ENCODE peak calls at places on chromosomes 12 and 14, in seven cellular contexts. M is prostate gland, W is IMR-90, Q is left ventricle myocardium inferior, R is breast epithelium, J is cardiac muscle cell, B is esophagus squamous epithelium. Y is an unnamed sample.

GRCh38 chr14:58362798-58363412 is 32.8 kb upstream of the TOMM20L start:
- DNase-seq in M (no peak), J (peak), R (no peak), W (peak), Q (no peak), B (no peak), Y (no peak)

GRCh38 chr12:31737763-31738162 is 8.9 kb upstream of the AMN1 start:
- DNase-seq in Q (no peak), B (no peak), J (no peak), R (no peak), W (no peak), M (no peak), Y (no peak)

GRCh38 chr12:45299132-45299692 is 83.3 kb downstream of the ANO6 start:
- DNase-seq in J (peak), Q (no peak), W (peak), R (no peak), B (no peak), M (peak), Y (no peak)

GRCh38 chr14:97713023-97713422 is 915.8 kb downstream of the VRK1 start:
- DNase-seq in B (no peak), R (no peak), W (no peak), M (no peak), Q (no peak), J (no peak), Y (no peak)

GRCh38 chr14:51147183-51147582 is 52.3 kb upstream of the TRIM9 start:
- DNase-seq in J (peak), W (no peak), M (no peak), Q (no peak), R (no peak), B (no peak), Y (no peak)

GRCh38 chr12:132208153-132208823 is 64.0 kb downstream of the NOC4L start:
- DNase-seq in Q (no peak), W (no peak), B (no peak), R (no peak), M (no peak), J (no peak), Y (no peak)

GRCh38 chr14:72126561-72126960 is 194.3 kb downstream of the RGS6 start:
- DNase-seq in M (no peak), R (no peak), W (no peak), Q (no peak), J (no peak), B (no peak), Y (no peak)

GRCh38 chr12:89461649-89462612 is 62.7 kb downstream of the GALNT4 start:
- DNase-seq in Q (no peak), M (no peak), R (no peak), B (no peak), W (peak), J (peak), Y (no peak)

GRCh38 chr12:27095346-27095745 is 13.0 kb upstream of the C12orf71 start:
- DNase-seq in J (no peak), W (no peak), B (no peak), R (peak), Q (no peak), M (peak), Y (no peak)

GRCh38 chr12:108649668-108650067 is 16.0 kb upstream of the SELPLG start:
- DNase-seq in Q (no peak), B (no peak), R (peak), J (peak), M (no peak), W (peak), Y (no peak)

GRCh38 chr14:23432946-23433345 is 2.5 kb downstream of the MYH7 start:
- DNase-seq in M (no peak), W (no peak), R (no peak), Q (no peak), J (no peak), B (no peak), Y (no peak)

GRCh38 chr12:12428047-12428446 is 71.2 kb downstream of the BORCS5 start:
- DNase-seq in W (no peak), J (no peak), Q (no peak), R (no peak), M (no peak), B (no peak), Y (no peak)

GRCh38 chr12:80632835-80633234 is 74.6 kb upstream of the MYF6 start:
- DNase-seq in Q (no peak), W (no peak), J (no peak), R (no peak), B (no peak), M (no peak), Y (no peak)

GRCh38 chr12:118986043-118986442 is 4.7 kb downstream of the SRRM4 start:
- DNase-seq in Q (no peak), J (no peak), R (no peak), W (no peak), B (no peak), M (no peak), Y (no peak)

GRCh38 chr12:87120440-87120839 is 864.2 kb upstream of the MGAT4C start:
- DNase-seq in B (no peak), M (no peak), R (no peak), Q (no peak), J (peak), W (peak), Y (no peak)

GRCh38 chr12:59086124-59086523 is 165.8 kb upstream of the LRIG3 start:
- DNase-seq in Q (no peak), M (no peak), R (no peak), J (no peak), B (no peak), W (no peak), Y (no peak)

GRCh38 chr12:20631711-20632110 is 63.4 kb upstream of the SLCO1C1 start:
- DNase-seq in B (no peak), R (no peak), W (no peak), J (peak), Q (no peak), M (peak), Y (no peak)

GRCh38 chr14:50601405-50601804 is 41.5 kb downstream of the ATL1 start:
- DNase-seq in J (peak), B (no peak), W (no peak), Q (no peak), R (no peak), M (no peak), Y (no peak)

GRCh38 chr12:46461459-46461858 is 88.9 kb upstream of the SLC38A2 start:
- DNase-seq in Q (peak), J (no peak), B (no peak), R (no peak), M (no peak), W (no peak), Y (no peak)

GRCh38 chr14:52185178-52185577 is 82.3 kb upstream of the PTGDR start:
- DNase-seq in W (no peak), R (no peak), Q (no peak), M (no peak), J (no peak), B (no peak), Y (no peak)

GRCh38 chr12:131929530-131930456 is 717 bp downstream of the PUS1 start:
- DNase-seq in J (peak), M (no peak), R (no peak), B (no peak), Q (no peak), W (peak), Y (peak)

GRCh38 chr12:65229441-65229840 is 49.0 kb upstream of the MSRB3 start:
- DNase-seq in B (no peak), W (peak), J (peak), R (no peak), Q (no peak), M (no peak), Y (no peak)

GRCh38 chr12:28710882-28711281 is 438.2 kb upstream of the FAR2 start:
- DNase-seq in J (peak), W (peak), Q (no peak), B (no peak), M (no peak), R (no peak), Y (no peak)

GRCh38 chr14:63045234-63045611 is at the start of gene KCNH5:
- DNase-seq in B (no peak), M (peak), W (peak), Q (peak), R (no peak), J (peak), Y (no peak)

GRCh38 chr12:118650586-118650960 is 274.2 kb downstream of the SUDS3 start:
- DNase-seq in B (no peak), Q (no peak), W (no peak), M (no peak), R (no peak), J (no peak), Y (no peak)

GRCh38 chr12:20646239-20646827 is 48.8 kb upstream of the SLCO1C1 start:
- DNase-seq in R (no peak), B (no peak), W (peak), J (peak), Q (no peak), M (no peak), Y (no peak)

GRCh38 chr14:69996197-69996596 is 117.0 kb downstream of the SMOC1 start:
- DNase-seq in R (no peak), W (peak), J (peak), M (no peak), Q (no peak), B (no peak), Y (no peak)
- H3K27ac ChIP-seq in R (no peak), W (no peak), J (no peak), M (no peak), Q (no peak), B (no peak), Y (no peak)

GRCh38 chr12:6963016-6963731 is 7.3 kb downstream of the PHB2 start:
- DNase-seq in W (no peak), M (peak), B (no peak), J (no peak), Q (peak), R (peak), Y (peak)
- H3K27ac ChIP-seq in W (no peak), M (peak), B (peak), J (no peak), Q (peak), R (peak), Y (peak)

GRCh38 chr12:42776396-42776795 is 186.8 kb upstream of the PRICKLE1 start:
- DNase-seq in M (no peak), Q (no peak), J (no peak), W (no peak), B (no peak), R (no peak), Y (no peak)

GRCh38 chr12:42774238-42774637 is 184.7 kb upstream of the PRICKLE1 start:
- DNase-seq in R (no peak), B (no peak), J (no peak), M (no peak), Q (no peak), W (peak), Y (no peak)

GRCh38 chr12:42780671-42781070 is 191.1 kb upstream of the PRICKLE1 start:
- DNase-seq in R (no peak), M (no peak), B (no peak), W (no peak), J (no peak), Q (no peak), Y (no peak)

GRCh38 chr12:42779186-42779859 is 189.8 kb upstream of the PRICKLE1 start:
- DNase-seq in M (peak), Q (no peak), B (no peak), W (peak), R (peak), J (peak), Y (no peak)
- H3K27ac ChIP-seq in M (no peak), Q (no peak), B (no peak), W (no peak), R (peak), J (peak), Y (no peak)

GRCh38 chr12:2332947-2333346 is 280.2 kb downstream of the CACNA1C start:
- DNase-seq in J (peak), M (no peak), B (no peak), Q (no peak), W (peak), R (no peak), Y (no peak)

GRCh38 chr12:2332266-2332665 is 279.5 kb downstream of the CACNA1C start:
- DNase-seq in W (peak), M (no peak), Q (no peak), R (no peak), J (peak), B (no peak), Y (no peak)

GRCh38 chr12:2334291-2335088 is 281.7 kb downstream of the CACNA1C start:
- DNase-seq in M (no peak), J (no peak), Q (no peak), W (no peak), R (no peak), B (no peak), Y (no peak)

GRCh38 chr12:2335109-2335508 is 282.3 kb downstream of the CACNA1C start:
- DNase-seq in M (no peak), J (no peak), R (no peak), B (no peak), Q (no peak), W (no peak), Y (no peak)

DNA sequence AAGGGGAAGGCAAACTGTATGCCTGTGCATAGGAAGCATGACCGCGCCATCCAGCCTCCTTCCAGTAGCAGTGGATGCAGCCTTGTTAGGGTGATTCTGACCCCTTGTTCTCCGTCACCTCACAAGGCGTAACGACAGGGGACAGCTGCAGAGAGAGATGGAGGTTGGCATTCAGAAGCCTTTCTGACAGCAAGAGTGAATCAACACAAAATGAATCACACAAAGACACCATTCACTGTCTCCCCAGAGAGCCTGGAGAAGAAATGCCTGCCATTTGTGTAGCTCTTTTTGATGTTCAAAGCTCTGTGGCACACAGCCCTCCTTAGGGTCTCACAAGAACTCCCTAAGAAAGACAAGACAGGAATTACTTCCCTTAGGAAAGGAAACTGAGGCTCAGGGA is 280.7 kb downstream of the CACNA1C start:
- DNase-seq in Q (no peak), W (no peak), J (no peak), R (no peak), M (no peak), B (no peak), Y (no peak)
- H3K27ac ChIP-seq in Q (peak), W (no peak), J (no peak), R (no peak), M (no peak), B (no peak), Y (no peak)

GRCh38 chr12:96206957-96207356 is 12.8 kb downstream of the ELK3 start:
- DNase-seq in Q (no peak), W (no peak), M (no peak), B (no peak), R (no peak), J (no peak), Y (no peak)
- H3K27ac ChIP-seq in Q (peak), W (peak), M (no peak), B (peak), R (no peak), J (no peak), Y (no peak)

DNA sequence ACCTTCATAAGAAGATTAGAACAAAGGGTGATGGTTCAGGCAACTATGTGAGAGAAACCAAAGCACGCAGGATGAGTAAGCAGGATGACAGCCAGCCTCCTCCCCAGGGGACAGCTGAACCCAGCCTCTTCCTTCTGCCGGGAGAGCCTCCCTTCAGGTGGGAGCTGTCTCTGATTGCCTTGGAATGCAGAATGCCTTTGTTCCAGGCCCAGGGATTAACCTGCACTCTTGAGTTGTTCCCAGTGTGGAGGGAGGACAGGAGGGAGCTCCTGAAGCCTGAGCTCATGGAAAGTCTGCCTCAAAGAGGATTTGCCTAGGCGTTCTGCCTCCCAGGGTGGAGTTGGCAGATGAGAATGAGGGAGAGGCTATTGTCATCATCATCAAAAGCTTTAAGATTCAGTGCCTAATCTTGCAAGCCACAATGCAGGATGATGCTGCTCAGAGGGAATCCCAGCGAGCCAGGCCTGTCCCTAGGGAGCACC is 3.6 kb upstream of the KRT6A start:
- DNase-seq in B (no peak), Q (no peak), W (peak), M (no peak), J (peak), R (no peak), Y (no peak)
- H3K27ac ChIP-seq in B (peak), Q (peak), W (no peak), M (no peak), J (no peak), R (peak), Y (no peak)

DNA sequence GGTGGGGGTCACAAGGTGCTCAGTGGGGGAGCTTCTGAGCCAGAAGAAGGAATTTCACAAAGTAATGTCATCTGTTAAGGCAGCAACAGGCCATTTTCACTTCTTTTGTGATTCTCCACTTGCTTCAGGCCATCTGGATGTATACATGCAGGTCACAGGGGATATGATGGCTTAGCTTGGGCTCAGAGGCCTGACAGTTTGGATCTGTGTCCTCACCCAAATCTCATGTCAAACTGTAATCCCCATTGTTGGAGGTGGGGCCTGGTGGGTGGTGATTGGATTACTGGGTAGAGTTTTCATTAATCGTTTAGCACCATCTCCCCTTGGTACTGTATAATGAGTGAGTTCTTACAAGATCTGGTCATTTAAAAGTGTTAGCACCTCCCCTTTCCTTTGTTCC is 36.4 kb downstream of the TESPA1 start:
- DNase-seq in B (no peak), M (no peak), Q (no peak), R (no peak), W (no peak), J (no peak), Y (no peak)
- H3K27ac ChIP-seq in B (no peak), M (peak), Q (peak), R (no peak), W (no peak), J (no peak), Y (no peak)

GRCh38 chr12:39272934-39273770 is 169.8 kb downstream of the KIF21A start:
- DNase-seq in R (no peak), M (no peak), B (no peak), W (peak), J (peak), Q (no peak), Y (peak)

DNA sequence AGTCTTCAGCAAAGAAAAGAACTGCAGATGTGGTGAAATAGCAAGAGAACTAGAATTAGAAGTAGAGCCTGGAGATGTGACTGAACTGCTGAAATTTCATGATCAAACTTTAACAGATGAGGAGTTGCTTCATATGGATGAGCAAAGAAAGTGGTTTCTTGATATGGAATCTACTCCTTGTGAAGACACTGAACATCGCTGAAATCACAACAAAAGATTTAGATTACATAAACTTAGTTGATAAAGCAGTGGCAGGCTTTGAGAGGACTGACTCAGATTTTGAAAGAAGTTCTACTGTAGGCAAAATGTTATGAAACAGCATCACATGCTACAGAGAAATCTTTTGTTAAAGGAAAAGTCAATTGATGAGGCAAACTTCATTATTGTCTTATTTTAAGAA is 175.0 kb downstream of the KIF21A start:
- DNase-seq in W (no peak), J (no peak), R (no peak), B (no peak), M (no peak), Q (no peak), Y (no peak)
- H3K27ac ChIP-seq in W (no peak), J (no peak), R (no peak), B (no peak), M (no peak), Q (no peak), Y (no peak)

Y was measured in colonic mucosa.